ENCODE peak calls at places on chromosomes 11 and 22, in six cellular contexts. One of them, this sample, is unnamed.

GRCh38 chr11:10526974-10527918 is 13.7 kb downstream of the RNF141 start:
- DNase-seq in anterior cingulate cortex: no peak
- DNase-seq in NCI-H446 treated with DMSO at 0.1 percent for 48 hours: no peak
- DNase-seq in tibial nerve: no peak
- DNase-seq in activated T-cell treated with anti-CD3 and anti-CD28 coated beads for 1 hour: no peak
- DNase-seq in stimulated activated CD4-positive, alpha-beta T cell treated with anti-CD3 and anti-CD28 coated beads, Interleukin-1b, Interleukin-23, amount 100 ng/mL, for 24 hours: no peak
- DNase-seq in this sample: no peak

GRCh38 chr11:3026803-3027202 is 30.4 kb downstream of the CARS1 start:
- DNase-seq in anterior cingulate cortex: no peak
- DNase-seq in NCI-H446 treated with DMSO at 0.1 percent for 48 hours: no peak
- DNase-seq in tibial nerve: no peak
- DNase-seq in activated T-cell treated with anti-CD3 and anti-CD28 coated beads for 1 hour: no peak
- DNase-seq in stimulated activated CD4-positive, alpha-beta T cell treated with anti-CD3 and anti-CD28 coated beads, Interleukin-1b, Interleukin-23, amount 100 ng/mL, for 24 hours: no peak
- DNase-seq in this sample: no peak

GRCh38 chr11:84249344-84250135 is 963.4 kb upstream of the CCDC90B start:
- DNase-seq in anterior cingulate cortex: no peak
- DNase-seq in NCI-H446 treated with DMSO at 0.1 percent for 48 hours: no peak
- DNase-seq in tibial nerve: no peak
- DNase-seq in activated T-cell treated with anti-CD3 and anti-CD28 coated beads for 1 hour: no peak
- DNase-seq in stimulated activated CD4-positive, alpha-beta T cell treated with anti-CD3 and anti-CD28 coated beads, Interleukin-1b, Interleukin-23, amount 100 ng/mL, for 24 hours: no peak
- DNase-seq in this sample: no peak

GRCh38 chr22:25334091-25334490 is 114.7 kb downstream of the CRYBB2 start:
- DNase-seq in anterior cingulate cortex: no peak
- DNase-seq in NCI-H446 treated with DMSO at 0.1 percent for 48 hours: no peak
- DNase-seq in tibial nerve: no peak
- DNase-seq in activated T-cell treated with anti-CD3 and anti-CD28 coated beads for 1 hour: peak
- DNase-seq in stimulated activated CD4-positive, alpha-beta T cell treated with anti-CD3 and anti-CD28 coated beads, Interleukin-1b, Interleukin-23, amount 100 ng/mL, for 24 hours: peak
- DNase-seq in this sample: peak

GRCh38 chr11:57777969-57778317 is 16.3 kb downstream of the CTNND1 start:
- DNase-seq in anterior cingulate cortex: no peak
- DNase-seq in NCI-H446 treated with DMSO at 0.1 percent for 48 hours: no peak
- DNase-seq in tibial nerve: no peak
- DNase-seq in activated T-cell treated with anti-CD3 and anti-CD28 coated beads for 1 hour: no peak
- DNase-seq in stimulated activated CD4-positive, alpha-beta T cell treated with anti-CD3 and anti-CD28 coated beads, Interleukin-1b, Interleukin-23, amount 100 ng/mL, for 24 hours: no peak
- DNase-seq in this sample: no peak

GRCh38 chr11:122167100-122167499 is 51.1 kb upstream of the BLID start:
- DNase-seq in anterior cingulate cortex: no peak
- DNase-seq in NCI-H446 treated with DMSO at 0.1 percent for 48 hours: no peak
- DNase-seq in tibial nerve: no peak
- DNase-seq in activated T-cell treated with anti-CD3 and anti-CD28 coated beads for 1 hour: no peak
- DNase-seq in stimulated activated CD4-positive, alpha-beta T cell treated with anti-CD3 and anti-CD28 coated beads, Interleukin-1b, Interleukin-23, amount 100 ng/mL, for 24 hours: no peak
- DNase-seq in this sample: no peak

GRCh38 chr22:46421272-46421671 is 85.8 kb downstream of the TRMU start:
- DNase-seq in anterior cingulate cortex: no peak
- DNase-seq in NCI-H446 treated with DMSO at 0.1 percent for 48 hours: no peak
- DNase-seq in tibial nerve: no peak
- DNase-seq in activated T-cell treated with anti-CD3 and anti-CD28 coated beads for 1 hour: peak
- DNase-seq in stimulated activated CD4-positive, alpha-beta T cell treated with anti-CD3 and anti-CD28 coated beads, Interleukin-1b, Interleukin-23, amount 100 ng/mL, for 24 hours: no peak
- DNase-seq in this sample: no peak

GRCh38 chr11:93287434-93287833 is 43.1 kb upstream of the DEUP1 start:
- DNase-seq in anterior cingulate cortex: no peak
- DNase-seq in NCI-H446 treated with DMSO at 0.1 percent for 48 hours: no peak
- DNase-seq in tibial nerve: no peak
- DNase-seq in activated T-cell treated with anti-CD3 and anti-CD28 coated beads for 1 hour: no peak
- DNase-seq in stimulated activated CD4-positive, alpha-beta T cell treated with anti-CD3 and anti-CD28 coated beads, Interleukin-1b, Interleukin-23, amount 100 ng/mL, for 24 hours: no peak
- DNase-seq in this sample: no peak

GRCh38 chr11:117595440-117595839 is 201.6 kb downstream of the DSCAML1 start:
- DNase-seq in anterior cingulate cortex: no peak
- DNase-seq in NCI-H446 treated with DMSO at 0.1 percent for 48 hours: no peak
- DNase-seq in tibial nerve: no peak
- DNase-seq in activated T-cell treated with anti-CD3 and anti-CD28 coated beads for 1 hour: no peak
- DNase-seq in stimulated activated CD4-positive, alpha-beta T cell treated with anti-CD3 and anti-CD28 coated beads, Interleukin-1b, Interleukin-23, amount 100 ng/mL, for 24 hours: no peak
- DNase-seq in this sample: no peak

GRCh38 chr11:75812542-75813040 is 2.4 kb upstream of the UVRAG start:
- DNase-seq in anterior cingulate cortex: no peak
- DNase-seq in NCI-H446 treated with DMSO at 0.1 percent for 48 hours: no peak
- DNase-seq in tibial nerve: no peak
- DNase-seq in activated T-cell treated with anti-CD3 and anti-CD28 coated beads for 1 hour: no peak
- DNase-seq in stimulated activated CD4-positive, alpha-beta T cell treated with anti-CD3 and anti-CD28 coated beads, Interleukin-1b, Interleukin-23, amount 100 ng/mL, for 24 hours: no peak
- DNase-seq in this sample: peak

GRCh38 chr11:92131289-92131890 is 93.2 kb upstream of the FAT3 start:
- DNase-seq in anterior cingulate cortex: no peak
- DNase-seq in NCI-H446 treated with DMSO at 0.1 percent for 48 hours: no peak
- DNase-seq in tibial nerve: no peak
- DNase-seq in activated T-cell treated with anti-CD3 and anti-CD28 coated beads for 1 hour: no peak
- DNase-seq in stimulated activated CD4-positive, alpha-beta T cell treated with anti-CD3 and anti-CD28 coated beads, Interleukin-1b, Interleukin-23, amount 100 ng/mL, for 24 hours: no peak
- DNase-seq in this sample: no peak

GRCh38 chr11:1488575-1489180 is 2.1 kb upstream of the MOB2 start:
- DNase-seq in anterior cingulate cortex: no peak
- DNase-seq in NCI-H446 treated with DMSO at 0.1 percent for 48 hours: no peak
- DNase-seq in tibial nerve: no peak
- DNase-seq in activated T-cell treated with anti-CD3 and anti-CD28 coated beads for 1 hour: no peak
- DNase-seq in stimulated activated CD4-positive, alpha-beta T cell treated with anti-CD3 and anti-CD28 coated beads, Interleukin-1b, Interleukin-23, amount 100 ng/mL, for 24 hours: no peak
- DNase-seq in this sample: no peak

GRCh38 chr11:63869686-63870085 is 30.8 kb downstream of the MARK2 start:
- DNase-seq in anterior cingulate cortex: no peak
- DNase-seq in NCI-H446 treated with DMSO at 0.1 percent for 48 hours: no peak
- DNase-seq in tibial nerve: no peak
- DNase-seq in activated T-cell treated with anti-CD3 and anti-CD28 coated beads for 1 hour: peak
- DNase-seq in stimulated activated CD4-positive, alpha-beta T cell treated with anti-CD3 and anti-CD28 coated beads, Interleukin-1b, Interleukin-23, amount 100 ng/mL, for 24 hours: no peak
- DNase-seq in this sample: no peak

GRCh38 chr11:8309311-8309710 is 45.6 kb upstream of the LMO1 start:
- DNase-seq in anterior cingulate cortex: no peak
- DNase-seq in NCI-H446 treated with DMSO at 0.1 percent for 48 hours: no peak
- DNase-seq in tibial nerve: no peak
- DNase-seq in activated T-cell treated with anti-CD3 and anti-CD28 coated beads for 1 hour: no peak
- DNase-seq in stimulated activated CD4-positive, alpha-beta T cell treated with anti-CD3 and anti-CD28 coated beads, Interleukin-1b, Interleukin-23, amount 100 ng/mL, for 24 hours: no peak
- DNase-seq in this sample: no peak

GRCh38 chr22:24157783-24158170 is 23.5 kb upstream of the SUSD2 start:
- DNase-seq in anterior cingulate cortex: peak
- DNase-seq in NCI-H446 treated with DMSO at 0.1 percent for 48 hours: no peak
- DNase-seq in tibial nerve: no peak
- DNase-seq in activated T-cell treated with anti-CD3 and anti-CD28 coated beads for 1 hour: no peak
- DNase-seq in stimulated activated CD4-positive, alpha-beta T cell treated with anti-CD3 and anti-CD28 coated beads, Interleukin-1b, Interleukin-23, amount 100 ng/mL, for 24 hours: no peak
- DNase-seq in this sample: no peak

GRCh38 chr11:18540207-18541009 is 13.7 kb upstream of the TSG101 start:
- DNase-seq in anterior cingulate cortex: no peak
- DNase-seq in NCI-H446 treated with DMSO at 0.1 percent for 48 hours: no peak
- DNase-seq in tibial nerve: no peak
- DNase-seq in activated T-cell treated with anti-CD3 and anti-CD28 coated beads for 1 hour: no peak
- DNase-seq in stimulated activated CD4-positive, alpha-beta T cell treated with anti-CD3 and anti-CD28 coated beads, Interleukin-1b, Interleukin-23, amount 100 ng/mL, for 24 hours: no peak
- DNase-seq in this sample: no peak

GRCh38 chr11:28464252-28464867 is 356.2 kb downstream of the METTL15 start:
- DNase-seq in anterior cingulate cortex: no peak
- DNase-seq in NCI-H446 treated with DMSO at 0.1 percent for 48 hours: no peak
- DNase-seq in tibial nerve: no peak
- DNase-seq in activated T-cell treated with anti-CD3 and anti-CD28 coated beads for 1 hour: no peak
- DNase-seq in stimulated activated CD4-positive, alpha-beta T cell treated with anti-CD3 and anti-CD28 coated beads, Interleukin-1b, Interleukin-23, amount 100 ng/mL, for 24 hours: no peak
- DNase-seq in this sample: no peak

GRCh38 chr11:86717817-86718501 is 45.5 kb upstream of the ME3 start:
- DNase-seq in anterior cingulate cortex: no peak
- DNase-seq in NCI-H446 treated with DMSO at 0.1 percent for 48 hours: no peak
- DNase-seq in tibial nerve: no peak
- DNase-seq in activated T-cell treated with anti-CD3 and anti-CD28 coated beads for 1 hour: no peak
- DNase-seq in stimulated activated CD4-positive, alpha-beta T cell treated with anti-CD3 and anti-CD28 coated beads, Interleukin-1b, Interleukin-23, amount 100 ng/mL, for 24 hours: no peak
- DNase-seq in this sample: no peak

GRCh38 chr11:13098890-13099289 is 89.8 kb downstream of the RASSF10 start:
- DNase-seq in anterior cingulate cortex: no peak
- DNase-seq in NCI-H446 treated with DMSO at 0.1 percent for 48 hours: no peak
- DNase-seq in tibial nerve: no peak
- DNase-seq in activated T-cell treated with anti-CD3 and anti-CD28 coated beads for 1 hour: no peak
- DNase-seq in stimulated activated CD4-positive, alpha-beta T cell treated with anti-CD3 and anti-CD28 coated beads, Interleukin-1b, Interleukin-23, amount 100 ng/mL, for 24 hours: no peak
- DNase-seq in this sample: no peak

GRCh38 chr11:72818971-72819370 is 4.8 kb downstream of the ATG16L2 start:
- DNase-seq in anterior cingulate cortex: no peak
- DNase-seq in NCI-H446 treated with DMSO at 0.1 percent for 48 hours: no peak
- DNase-seq in tibial nerve: no peak
- DNase-seq in activated T-cell treated with anti-CD3 and anti-CD28 coated beads for 1 hour: no peak
- DNase-seq in stimulated activated CD4-positive, alpha-beta T cell treated with anti-CD3 and anti-CD28 coated beads, Interleukin-1b, Interleukin-23, amount 100 ng/mL, for 24 hours: no peak
- DNase-seq in this sample: no peak

GRCh38 chr11:36447947-36448346 is 62.1 kb downstream of the TRAF6 start:
- DNase-seq in anterior cingulate cortex: no peak
- DNase-seq in NCI-H446 treated with DMSO at 0.1 percent for 48 hours: no peak
- DNase-seq in tibial nerve: no peak
- DNase-seq in activated T-cell treated with anti-CD3 and anti-CD28 coated beads for 1 hour: no peak
- DNase-seq in stimulated activated CD4-positive, alpha-beta T cell treated with anti-CD3 and anti-CD28 coated beads, Interleukin-1b, Interleukin-23, amount 100 ng/mL, for 24 hours: no peak
- DNase-seq in this sample: no peak

GRCh38 chr11:86952933-86953637 is 2.1 kb downstream of the FZD4 start:
- DNase-seq in anterior cingulate cortex: no peak
- DNase-seq in NCI-H446 treated with DMSO at 0.1 percent for 48 hours: no peak
- DNase-seq in tibial nerve: no peak
- DNase-seq in activated T-cell treated with anti-CD3 and anti-CD28 coated beads for 1 hour: no peak
- DNase-seq in stimulated activated CD4-positive, alpha-beta T cell treated with anti-CD3 and anti-CD28 coated beads, Interleukin-1b, Interleukin-23, amount 100 ng/mL, for 24 hours: no peak
- DNase-seq in this sample: no peak

GRCh38 chr22:20165913-20166312 is 15.1 kb upstream of the CCDC188 start:
- DNase-seq in anterior cingulate cortex: no peak
- DNase-seq in NCI-H446 treated with DMSO at 0.1 percent for 48 hours: no peak
- DNase-seq in tibial nerve: no peak
- DNase-seq in activated T-cell treated with anti-CD3 and anti-CD28 coated beads for 1 hour: no peak
- DNase-seq in stimulated activated CD4-positive, alpha-beta T cell treated with anti-CD3 and anti-CD28 coated beads, Interleukin-1b, Interleukin-23, amount 100 ng/mL, for 24 hours: no peak
- DNase-seq in this sample: no peak

GRCh38 chr11:96781082-96781481 is 391.3 kb downstream of the JRKL start:
- DNase-seq in anterior cingulate cortex: no peak
- DNase-seq in NCI-H446 treated with DMSO at 0.1 percent for 48 hours: no peak
- DNase-seq in tibial nerve: no peak
- DNase-seq in activated T-cell treated with anti-CD3 and anti-CD28 coated beads for 1 hour: no peak
- DNase-seq in stimulated activated CD4-positive, alpha-beta T cell treated with anti-CD3 and anti-CD28 coated beads, Interleukin-1b, Interleukin-23, amount 100 ng/mL, for 24 hours: no peak
- DNase-seq in this sample: no peak

GRCh38 chr22:20080445-20080775 is 369 bp downstream of the DGCR8 start:
- DNase-seq in anterior cingulate cortex: peak
- DNase-seq in NCI-H446 treated with DMSO at 0.1 percent for 48 hours: no peak
- DNase-seq in tibial nerve: no peak
- DNase-seq in activated T-cell treated with anti-CD3 and anti-CD28 coated beads for 1 hour: peak
- DNase-seq in stimulated activated CD4-positive, alpha-beta T cell treated with anti-CD3 and anti-CD28 coated beads, Interleukin-1b, Interleukin-23, amount 100 ng/mL, for 24 hours: peak
- DNase-seq in this sample: no peak